ENCODE peak calls at places on chromosome 6, in eight cellular contexts. W, F, Z, P, U, V, I and J are unnamed samples.

GRCh38 chr6:158008894-158009891 is 27.5 kb downstream of the SYNJ2 start:
- DNase-seq in V (peak; percentile 81), U (peak; percentile 63), Z (no peak), F (no peak), P (peak; percentile 59), I (peak; percentile 68), W (peak; percentile 65), J (no peak)

GRCh38 chr6:9745966-9746365 is 668.9 kb downstream of the TFAP2A start:
- DNase-seq in P (no peak), W (no peak), I (no peak), Z (no peak), F (no peak), U (no peak), V (no peak), J (no peak)

GRCh38 chr6:17392978-17393334 is 439 bp upstream of the CAP2 start:
- DNase-seq in W (no peak), P (no peak), U (no peak), V (no peak), I (no peak), Z (no peak), F (no peak), J (no peak)

GRCh38 chr6:104418839-104419238 is 440.9 kb downstream of the HACE1 start:
- DNase-seq in P (no peak), I (no peak), U (no peak), W (no peak), F (no peak), V (no peak), Z (no peak), J (no peak)

GRCh38 chr6:100573169-100573568 is 108.4 kb upstream of the SIM1 start:
- DNase-seq in W (peak; percentile 78), U (no peak), P (peak; percentile 42), V (no peak), F (no peak), I (no peak), Z (no peak), J (no peak)

GRCh38 chr6:34791164-34791841 is 580 bp upstream of the BLTP3A start:
- DNase-seq in F (no peak), Z (no peak), I (no peak), V (peak; percentile 75), U (peak; percentile 58), P (peak; percentile 53), W (peak; percentile 30), J (peak; percentile 82)

GRCh38 chr6:105363100-105363754 is 39.7 kb downstream of the PREP start:
- DNase-seq in W (peak; percentile 59), F (no peak), V (no peak), I (no peak), U (no peak), Z (no peak), P (peak; percentile 36), J (no peak)

GRCh38 chr6:167244991-167245390 is 46.1 kb upstream of the UNC93A start:
- DNase-seq in F (no peak), V (no peak), P (no peak), Z (no peak), I (no peak), W (no peak), U (no peak), J (no peak)

GRCh38 chr6:75852721-75853120 is 103.7 kb downstream of the MYO6 start:
- DNase-seq in W (peak; percentile 49), I (no peak), P (no peak), F (no peak), V (no peak), U (no peak), Z (peak; percentile 79), J (no peak)

GRCh38 chr6:50905297-50905696 is 86.6 kb downstream of the TFAP2B start:
- DNase-seq in U (no peak), V (no peak), W (no peak), I (no peak), P (no peak), Z (no peak), F (no peak), J (no peak)

GRCh38 chr6:24126586-24127192 is 674 bp downstream of the NRSN1 start:
- DNase-seq in I (peak; percentile 17), P (peak; percentile 65), W (peak; percentile 55), F (no peak), V (peak; percentile 46), U (peak; percentile 28), Z (no peak), J (no peak)

GRCh38 chr6:118252474-118252873 is 295.6 kb upstream of the PLN start:
- DNase-seq in F (no peak), P (no peak), Z (no peak), U (no peak), W (no peak), I (no peak), V (no peak), J (no peak)

GRCh38 chr6:139655783-139656705 is 281.6 kb upstream of the CITED2 start:
- DNase-seq in F (no peak), I (no peak), U (no peak), P (no peak), V (no peak), W (no peak), Z (no peak), J (no peak)

GRCh38 chr6:36139991-36140710 is 9.8 kb downstream of the MAPK13 start:
- DNase-seq in W (no peak), I (no peak), V (no peak), U (no peak), F (no peak), Z (no peak), P (no peak), J (no peak)

GRCh38 chr6:30885481-30885998 is 1.2 kb downstream of the DDR1 start:
- DNase-seq in I (peak; percentile 44), W (no peak), Z (no peak), F (no peak), U (no peak), P (no peak), V (peak; percentile 76), J (peak; percentile 58)

GRCh38 chr6:170025341-170026271 is 265.3 kb downstream of the DLL1 start:
- DNase-seq in Z (no peak), F (no peak), I (no peak), P (no peak), V (no peak), U (no peak), W (no peak), J (peak; percentile 65)

GRCh38 chr6:53627391-53628218 is 38.0 kb downstream of the KLHL31 start:
- DNase-seq in W (no peak), F (no peak), U (no peak), I (no peak), P (no peak), Z (no peak), V (no peak), J (no peak)

GRCh38 chr6:127951172-127951995 is 50.5 kb upstream of the THEMIS start:
- DNase-seq in Z (no peak), P (no peak), W (no peak), U (no peak), V (no peak), I (peak; percentile 63), F (no peak), J (no peak)

GRCh38 chr6:127878115-127878514 is 22.7 kb downstream of the THEMIS start:
- DNase-seq in U (no peak), W (no peak), V (no peak), Z (no peak), P (no peak), I (no peak), F (no peak), J (no peak)

GRCh38 chr6:29947292-29947980 is 5.1 kb downstream of the HLA-A start:
- DNase-seq in I (no peak), U (no peak), F (no peak), V (no peak), Z (no peak), P (no peak), W (no peak), J (no peak)